ENCODE peak calls at places on chromosomes 5 and 9, in nine cellular contexts. F is posterior vena cava; L is activated CD4-positive, alpha-beta T cell treated with anti-CD3 and anti-CD28 coated beads for 1 hour; A is T-helper 1 cell; D is activated T-helper 1 cell treated with Interleukin-2 at 50 U/mL for 16 hours; X is AG04450; I is astrocyte of the spinal cord; V is HTR-8/SVneo; M is HuH-7.5. G is an unnamed sample.

GRCh38 chr5:39598641-39599248 is 174.0 kb upstream of the DAB2 start:
- DNase-seq in L (no peak), F (no peak), V (no peak), I (no peak), M (no peak), X (no peak), D (no peak), A (no peak), G (no peak)

GRCh38 chr9:21653091-21653490 is 149.3 kb upstream of the MTAP start:
- DNase-seq in A (no peak), X (no peak), M (no peak), D (no peak), F (no peak), I (no peak), V (no peak), L (no peak), G (no peak)

GRCh38 chr5:136082390-136083193 is 50.1 kb upstream of the SMAD5 start:
- DNase-seq in V (peak), M (peak), A (peak), F (peak), I (peak), L (peak), X (peak), D (peak), G (no peak)

GRCh38 chr5:75550597-75550996 is 38.9 kb downstream of the POLK start:
- DNase-seq in A (no peak), I (no peak), V (no peak), M (no peak), D (no peak), F (no peak), X (no peak), L (no peak), G (no peak)

GRCh38 chr5:172502410-172502809 is 48.1 kb upstream of the SH3PXD2B start:
- DNase-seq in I (no peak), D (no peak), A (no peak), X (no peak), F (peak), L (no peak), M (no peak), V (no peak), G (no peak)

GRCh38 chr9:78097541-78097940 is 65.9 kb upstream of the GNAQ start:
- DNase-seq in M (no peak), L (no peak), F (no peak), V (no peak), I (no peak), D (no peak), X (no peak), A (no peak), G (no peak)

GRCh38 chr9:136903041-136903554 is 16.8 kb downstream of the TRAF2 start:
- DNase-seq in V (no peak), F (no peak), M (no peak), A (no peak), X (no peak), D (no peak), I (no peak), L (no peak), G (no peak)

GRCh38 chr9:129285979-129286772 is 108.1 kb upstream of the IER5L start:
- DNase-seq in V (no peak), X (no peak), M (no peak), A (no peak), L (no peak), F (peak), D (no peak), I (no peak), G (no peak)

GRCh38 chr5:42494414-42494813 is 71.2 kb downstream of the GHR start:
- DNase-seq in D (no peak), F (no peak), A (no peak), I (no peak), L (no peak), X (no peak), M (no peak), V (no peak), G (no peak)

GRCh38 chr5:38540348-38540747 is 16.1 kb downstream of the LIFR start:
- DNase-seq in A (no peak), F (no peak), D (no peak), L (no peak), I (no peak), M (no peak), X (no peak), V (no peak), G (no peak)

GRCh38 chr9:120513825-120514598 is 66.0 kb downstream of the CDK5RAP2 start:
- DNase-seq in A (no peak), D (no peak), M (no peak), L (no peak), V (no peak), F (no peak), I (no peak), X (no peak), G (no peak)

GRCh38 chr5:54743997-54744788 is 226.6 kb downstream of the SNX18 start:
- DNase-seq in D (peak), F (no peak), V (peak), I (peak), M (no peak), X (peak), L (peak), A (peak), G (no peak)

GRCh38 chr9:133647148-133647547 is 11.0 kb downstream of the DBH start:
- DNase-seq in V (no peak), L (no peak), M (no peak), X (no peak), I (no peak), D (no peak), A (no peak), F (no peak), G (no peak)

GRCh38 chr5:127919818-127920217 is 163.7 kb upstream of the SLC12A2 start:
- DNase-seq in I (no peak), X (no peak), D (no peak), A (no peak), V (no peak), F (no peak), L (no peak), M (no peak), G (no peak)

GRCh38 chr9:137589441-137590122 is 730 bp downstream of the ZMYND19 start:
- DNase-seq in L (no peak), V (no peak), F (peak), D (no peak), A (no peak), X (no peak), I (no peak), M (peak), G (peak)

GRCh38 chr5:160021818-160022446 is 13.0 kb downstream of the TTC1 start:
- DNase-seq in I (peak), M (peak), X (peak), A (peak), V (peak), F (no peak), L (no peak), D (peak), G (no peak)

GRCh38 chr9:90002299-90003045 is 397.7 kb downstream of the GADD45G start:
- DNase-seq in F (no peak), A (no peak), M (no peak), D (no peak), V (no peak), L (no peak), I (no peak), X (no peak), G (no peak)

GRCh38 chr5:168740055-168740820 is 161.1 kb upstream of the PANK3 start:
- DNase-seq in X (no peak), A (no peak), M (no peak), F (no peak), L (no peak), I (no peak), V (no peak), D (no peak), G (no peak)

GRCh38 chr9:129384887-129385614 is 207.0 kb upstream of the IER5L start:
- DNase-seq in I (no peak), X (no peak), M (no peak), D (no peak), L (no peak), A (no peak), F (no peak), V (no peak), G (no peak)

GRCh38 chr9:35490910-35491465 is 1.1 kb downstream of the RUSC2 start:
- DNase-seq in F (no peak), D (no peak), X (no peak), L (no peak), M (no peak), V (no peak), I (peak), A (no peak), G (no peak)

GRCh38 chr9:2729003-2729402 is 11.7 kb downstream of the KCNV2 start:
- DNase-seq in V (no peak), A (no peak), F (no peak), I (peak), L (no peak), X (no peak), M (no peak), D (no peak), G (no peak)

GRCh38 chr5:102797485-102797884 is 42.4 kb downstream of the PAM start:
- DNase-seq in X (no peak), M (no peak), A (no peak), V (no peak), I (no peak), D (no peak), L (no peak), F (no peak), G (no peak)

GRCh38 chr5:8429778-8430758 is 561.1 kb downstream of the MTRR start:
- DNase-seq in I (no peak), X (no peak), M (no peak), V (no peak), D (no peak), A (no peak), L (no peak), F (no peak), G (no peak)

GRCh38 chr5:172920447-172920849 is 38.8 kb upstream of the RPL26L1 start:
- DNase-seq in F (no peak), D (no peak), A (no peak), L (no peak), V (peak), I (peak), X (peak), M (no peak), G (no peak)

GRCh38 chr9:70491798-70492736 is 77.6 kb upstream of the KLF9 start:
- DNase-seq in M (no peak), F (no peak), L (no peak), X (no peak), I (no peak), V (no peak), D (no peak), A (no peak), G (no peak)

GRCh38 chr9:135130266-135130976 is 43.0 kb downstream of the OLFM1 start:
- DNase-seq in L (no peak), V (no peak), A (no peak), F (no peak), I (no peak), M (no peak), X (no peak), D (no peak), G (no peak)

GRCh38 chr5:32231929-32232328 is 57.8 kb upstream of the GOLPH3 start:
- DNase-seq in I (no peak), F (no peak), X (no peak), D (no peak), A (no peak), M (no peak), L (no peak), V (no peak), G (no peak)

GRCh38 chr5:156528673-156529072 is 201.7 kb downstream of the SGCD start:
- DNase-seq in X (no peak), F (no peak), L (no peak), V (no peak), M (no peak), D (no peak), I (no peak), A (no peak), G (no peak)

GRCh38 chr5:115586525-115587146 is 15.6 kb downstream of the TICAM2 start:
- DNase-seq in X (no peak), F (no peak), A (no peak), M (no peak), V (peak), I (peak), L (no peak), D (no peak), G (no peak)

GRCh38 chr9:112029921-112030444 is 133.4 kb downstream of the UGCG start:
- DNase-seq in I (no peak), V (peak), L (no peak), A (no peak), D (no peak), M (no peak), F (no peak), X (peak), G (no peak)

GRCh38 chr9:16262467-16263261 is 607.8 kb downstream of the BNC2 start:
- DNase-seq in A (no peak), F (no peak), M (no peak), I (peak), X (no peak), L (no peak), D (no peak), V (no peak), G (no peak)

GRCh38 chr5:514673-515072 is 9.6 kb downstream of the SLC9A3 start:
- DNase-seq in M (no peak), X (no peak), A (no peak), L (no peak), I (no peak), F (no peak), D (no peak), V (no peak), G (no peak)

GRCh38 chr9:109794361-109795012 is 14.5 kb downstream of the PALM2AKAP2 start:
- DNase-seq in M (no peak), F (no peak), A (no peak), D (no peak), V (no peak), X (no peak), I (no peak), L (no peak), G (no peak)

G was measured in activated B cell treated with CpG ODN at 0.5 μM for 24 hours.